ENCODE peak calls at places on chromosomes 3 and 15, in five cellular contexts. P is aorta, I is HFFc6, Q is NCI-H1092, J is M059J. Z is an unnamed sample.

GRCh38 chr15:77631790-77632551 is 741 bp downstream of the LINGO1 start:
- DNase-seq in P (no peak), I (no peak), Q (no peak), J (no peak), Z (peak)

GRCh38 chr15:35168464-35168863 is 83.4 kb upstream of the NANOGP8 start:
- DNase-seq in P (no peak), I (peak), Q (no peak), J (peak), Z (no peak)

GRCh38 chr3:150746791-150747590 is 16.0 kb downstream of the SIAH2 start:
- DNase-seq in P (no peak), I (no peak), Q (no peak), J (no peak), Z (no peak)

GRCh38 chr3:126082334-126083137 is 1.4 kb downstream of the SLC41A3 start:
- DNase-seq in P (no peak), I (no peak), Q (no peak), J (no peak), Z (no peak)

GRCh38 chr15:72728821-72729220 is 42.8 kb downstream of the BBS4 start:
- DNase-seq in P (no peak), I (no peak), Q (no peak), J (no peak), Z (no peak)

GRCh38 chr3:33358172-33358781 is 81.0 kb downstream of the FBXL2 start:
- DNase-seq in P (no peak), I (no peak), Q (no peak), J (no peak), Z (no peak)

GRCh38 chr3:193974147-193974546 is 161.8 kb upstream of the HES1 start:
- DNase-seq in P (no peak), I (peak), Q (no peak), J (peak), Z (no peak)

GRCh38 chr3:94226058-94226457 is 163.2 kb downstream of the NSUN3 start:
- DNase-seq in P (no peak), I (peak), Q (no peak), J (peak), Z (no peak)

GRCh38 chr15:75201609-75202250 is at the start of gene C15orf39:
- DNase-seq in P (peak), I (peak), Q (peak), J (peak), Z (peak)

GRCh38 chr3:181616088-181617070 is 95.3 kb upstream of the SOX2 start:
- DNase-seq in P (no peak), I (no peak), Q (no peak), J (no peak), Z (no peak)

GRCh38 chr3:171772427-171773056 is 37.7 kb downstream of the PLD1 start:
- DNase-seq in P (no peak), I (peak), Q (peak), J (peak), Z (no peak)

GRCh38 chr3:149572796-149573414 is 84.9 kb downstream of the WWTR1 start:
- DNase-seq in P (no peak), I (peak), Q (no peak), J (peak), Z (no peak)

GRCh38 chr3:72189344-72189743 is 404.4 kb upstream of the PROK2 start:
- DNase-seq in P (no peak), I (no peak), Q (no peak), J (no peak), Z (no peak)

GRCh38 chr3:160643994-160644393 is 33.0 kb upstream of the ARL14 start:
- DNase-seq in P (no peak), I (no peak), Q (no peak), J (no peak), Z (no peak)

GRCh38 chr3:67875338-67875737 is 220.9 kb upstream of the SUCLG2 start:
- DNase-seq in P (no peak), I (no peak), Q (no peak), J (peak), Z (no peak)

GRCh38 chr3:69420781-69421520 is 35.1 kb upstream of the FRMD4B start:
- DNase-seq in P (no peak), I (no peak), Q (no peak), J (peak), Z (no peak)

GRCh38 chr15:59312199-59312598 is 60.5 kb downstream of the MYO1E start:
- DNase-seq in P (no peak), I (no peak), Q (no peak), J (no peak), Z (no peak)

GRCh38 chr3:36868614-36869436 is 76.0 kb downstream of the TRANK1 start:
- DNase-seq in P (no peak), I (peak), Q (peak), J (peak), Z (no peak)

GRCh38 chr3:181700168-181701087 is 11.3 kb upstream of the SOX2 start:
- DNase-seq in P (no peak), I (peak), Q (peak), J (peak), Z (no peak)

GRCh38 chr15:32859246-32859645 is 141.4 kb downstream of the GREM1 start:
- DNase-seq in P (no peak), I (no peak), Q (no peak), J (no peak), Z (no peak)

GRCh38 chr3:152356870-152357276 is 88.1 kb downstream of the MBNL1 start:
- DNase-seq in P (no peak), I (no peak), Q (no peak), J (no peak), Z (no peak)

GRCh38 chr3:24002129-24002528 is 57.0 kb downstream of the NR1D2 start:
- DNase-seq in P (no peak), I (no peak), Q (no peak), J (no peak), Z (no peak)

GRCh38 chr15:74251187-74251811 is 15.2 kb downstream of the CCDC33 start:
- DNase-seq in P (peak), I (no peak), Q (peak), J (no peak), Z (peak)

GRCh38 chr15:61182955-61183354 is 46.1 kb downstream of the RORA start:
- DNase-seq in P (no peak), I (no peak), Q (no peak), J (peak), Z (no peak)

GRCh38 chr15:76339302-76340197 is 3.0 kb downstream of the ISL2 start:
- DNase-seq in P (no peak), I (peak), Q (no peak), J (no peak), Z (no peak)

GRCh38 chr3:178345944-178346343 is 190.3 kb upstream of the KCNMB2 start:
- DNase-seq in P (no peak), I (no peak), Q (no peak), J (no peak), Z (no peak)

GRCh38 chr3:38548154-38548931 is 52.2 kb downstream of the EXOG start:
- DNase-seq in P (no peak), I (no peak), Q (no peak), J (peak), Z (no peak)